ENCODE peak calls at places on chromosomes 2 and 18, in six cellular contexts. T is mammary epithelial cell, P is neural progenitor cell, C is astrocyte, D is PC-3, I is keratinocyte. Y is an unnamed sample.

GRCh38 chr2:109103286-109103685 is 25.7 kb upstream of the SH3RF3 start:
- DNase-seq in T (no peak), P (no peak), C (no peak), D (no peak), I (no peak), Y (no peak)

GRCh38 chr2:30282721-30283120 is 51.4 kb downstream of the LBH start:
- DNase-seq in T (no peak), P (no peak), C (no peak), D (no peak), I (no peak), Y (no peak)

GRCh38 chr18:5414546-5414945 is 119.0 kb upstream of the ZBTB14 start:
- DNase-seq in T (no peak), P (peak; percentile 77), C (no peak), D (no peak), I (no peak), Y (no peak)

GRCh38 chr2:24930768-24931167 is 10.7 kb upstream of the ADCY3 start:
- DNase-seq in T (no peak), P (no peak), C (peak; percentile 27), D (peak; percentile 13), I (no peak), Y (no peak)

GRCh38 chr2:100264121-100264520 is 58.2 kb downstream of the LONRF2 start:
- DNase-seq in T (no peak), P (no peak), C (no peak), D (no peak), I (no peak), Y (no peak)

GRCh38 chr2:47487498-47487875 is 84.5 kb downstream of the MSH2 start:
- DNase-seq in T (no peak), P (no peak), C (no peak), D (no peak), I (no peak), Y (no peak)

GRCh38 chr2:138244400-138245001 is 257.1 kb upstream of the SPOPL start:
- DNase-seq in T (peak; percentile 16), P (no peak), C (no peak), D (peak; percentile 26), I (no peak), Y (no peak)

GRCh38 chr2:118990757-118991545 is 49.0 kb downstream of the MARCO start:
- DNase-seq in T (no peak), P (no peak), C (no peak), D (no peak), I (no peak), Y (no peak)

GRCh38 chr18:29164020-29164706 is 987.2 kb upstream of the CDH2 start:
- DNase-seq in T (peak; percentile 82), P (no peak), C (peak; percentile 95), D (peak; percentile 96), I (peak; percentile 84), Y (no peak)

GRCh38 chr2:225274751-225275150 is 124.8 kb upstream of the NYAP2 start:
- DNase-seq in T (peak; percentile 44), P (no peak), C (peak; percentile 78), D (peak; percentile 82), I (no peak), Y (no peak)

GRCh38 chr2:225272173-225272572 is 127.3 kb upstream of the NYAP2 start:
- DNase-seq in T (peak; percentile 41), P (no peak), C (no peak), D (peak; percentile 60), I (no peak), Y (no peak)

GRCh38 chr2:225270861-225271260 is 128.6 kb upstream of the NYAP2 start:
- DNase-seq in T (peak; percentile 74), P (no peak), C (peak; percentile 58), D (peak; percentile 83), I (peak; percentile 19), Y (no peak)

GRCh38 chr2:225276207-225276606 is 123.3 kb upstream of the NYAP2 start:
- DNase-seq in T (no peak), P (no peak), C (no peak), D (no peak), I (no peak), Y (no peak)

GRCh38 chr2:225275443-225275842 is 124.1 kb upstream of the NYAP2 start:
- DNase-seq in T (no peak), P (no peak), C (no peak), D (no peak), I (no peak), Y (no peak)
- H3K27ac ChIP-seq in T (no peak overlapping the region), P (no peak overlapping the region), C (no peak overlapping the region), D (no peak overlapping the region), I (no peak overlapping the region), Y (no peak overlapping the region)

GRCh38 chr2:102129956-102130650 is 12.4 kb upstream of the IL1R1 start:
- DNase-seq in T (no peak), P (no peak), C (no peak), D (no peak), I (no peak), Y (no peak)

GRCh38 chr2:102126660-102127059 is 15.9 kb upstream of the IL1R1 start:
- DNase-seq in T (no peak), P (no peak), C (peak; percentile 72), D (no peak), I (no peak), Y (no peak)

GRCh38 chr2:102131564-102131963 is 11.0 kb upstream of the IL1R1 start:
- DNase-seq in T (no peak), P (no peak), C (no peak), D (no peak), I (no peak), Y (no peak)

GRCh38 chr2:102129082-102129481 is 13.5 kb upstream of the IL1R1 start:
- DNase-seq in T (no peak), P (no peak), C (no peak), D (no peak), I (no peak), Y (no peak)

GRCh38 chr2:102130651-102130991 is 11.9 kb upstream of the IL1R1 start:
- DNase-seq in T (no peak), P (no peak), C (no peak), D (no peak), I (no peak), Y (no peak)
- H3K9ac ChIP-seq in T (no peak overlapping the region), P (no peak overlapping the region), C (no peak overlapping the region), D (no peak overlapping the region), I (no peak overlapping the region), Y (no peak overlapping the region)

GRCh38 chr18:11752116-11752911 is 63.2 kb downstream of the GNAL start:
- DNase-seq in T (no peak), P (peak; percentile 75), C (peak; percentile 16), D (peak; percentile 41), I (no peak), Y (no peak)
- TF ChIP-seq EZH2 in T (no peak), P (peak; percentile 83), C (peak; percentile 14), D (peak; percentile 7), I (peak; percentile 69), Y (peak; percentile 51)

DNA sequence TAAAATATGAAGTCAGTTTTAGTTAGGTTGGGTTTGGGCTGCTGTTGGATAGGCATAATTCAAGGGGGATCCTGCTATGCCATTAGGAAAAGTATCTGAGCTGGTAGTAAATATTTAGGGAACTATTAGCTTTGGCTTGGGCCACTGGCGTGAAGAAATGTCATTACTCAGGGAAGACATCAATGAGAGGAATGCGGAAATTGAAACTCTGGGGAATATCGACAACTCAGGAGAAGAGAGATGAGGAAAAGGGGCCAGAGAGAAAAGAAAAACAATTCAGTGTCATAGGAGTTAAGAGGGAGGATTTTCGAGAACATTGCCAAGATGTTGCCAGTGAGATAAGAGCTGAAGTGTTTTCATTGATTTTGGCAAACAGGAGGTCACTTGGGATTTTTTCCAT is 149.7 kb upstream of the PARD3B start:
- DNase-seq in T (no peak), P (no peak), C (no peak), D (no peak), I (no peak), Y (no peak)
- H3K27ac ChIP-seq in T (no peak overlapping the region), P (no peak overlapping the region), C (no peak overlapping the region), D (no peak overlapping the region), I (no peak overlapping the region), Y (no peak overlapping the region)

GRCh38 chr2:230777681-230778080 is 65.0 kb downstream of the CAB39 start:
- DNase-seq in T (peak; percentile 79), P (no peak), C (peak; percentile 56), D (peak; percentile 84), I (no peak), Y (no peak)
- H3K9ac ChIP-seq in T (peak overlapping the region; percentile 61), P (no peak overlapping the region), C (no peak overlapping the region), D (peak overlapping the region; percentile 63), I (peak overlapping the region; percentile 77), Y (no peak overlapping the region)

GRCh38 chr2:170816499-170817246 is at the start of gene GAD1:
- DNase-seq in T (peak; percentile 86), P (peak; percentile 82), C (peak; percentile 23), D (peak; percentile 79), I (no peak), Y (no peak)
- TF ChIP-seq EZH2 in T (peak; percentile 37), P (peak; percentile 18), C (no peak), D (no peak), I (no peak), Y (no peak)

DNA sequence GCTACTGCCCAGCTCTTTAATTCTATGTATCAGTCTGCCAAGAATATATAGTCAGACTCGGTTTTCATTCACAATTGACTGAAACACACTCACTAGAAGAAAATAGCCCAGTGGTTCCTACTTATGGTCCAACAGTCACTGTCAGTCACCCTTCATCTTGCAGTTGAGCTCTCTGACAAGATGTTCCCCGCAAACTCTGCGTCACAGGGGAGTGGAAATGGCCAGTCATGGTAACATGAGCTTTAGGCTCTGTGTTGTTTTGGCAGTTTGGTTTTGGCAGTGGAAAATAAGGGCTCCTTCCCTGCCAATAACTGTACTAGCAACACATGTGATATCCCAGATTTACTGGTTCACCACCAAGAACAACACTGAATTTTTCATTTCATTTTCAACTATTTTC is 122.5 kb downstream of the PRPF40A start:
- DNase-seq in T (no peak), P (no peak), C (no peak), D (no peak), I (no peak), Y (no peak)
- H3K27ac ChIP-seq in T (no peak overlapping the region), P (no peak overlapping the region), C (no peak overlapping the region), D (no peak overlapping the region), I (peak overlapping the region; percentile 15), Y (no peak overlapping the region)